ENCODE peak calls at places on chromosomes 4 and X, in ten cellular contexts. G is A172; T is RPMI8226; S is stimulated activated naive CD8-positive, alpha-beta T cell treated with anti-CD3 and anti-CD28 coated beads, Interleukin-15, Interleukin-2, amounts not matched to agents 100 U/mL and 50 U/mL, for 24 hours; Z is glutamatergic neuron; R is heart right ventricle; M is AG09309; F is GM03348; L is CD8-positive, alpha-beta memory T cell; I is tibial nerve. P is an unnamed sample.
A peak's percentile ranks its signal among the peaks of the same experiment; 100 is the strongest.

GRCh38 chr4:134201216-134202098 is at the start of gene PABPC4L:
- DNase-seq in G (peak; percentile 68), T (no peak), S (no peak), Z (peak; percentile 32), R (peak; percentile 36), M (no peak), F (peak; percentile 41), L (no peak), I (peak; percentile 9), P (no peak)

GRCh38 chr4:8248091-8248490 is 21.5 kb upstream of the HTRA3 start:
- DNase-seq in G (no peak), T (no peak), S (no peak), Z (no peak), R (no peak), M (no peak), F (no peak), L (no peak), I (no peak), P (no peak)

GRCh38 chrX:121161501-121161933 is 114.1 kb downstream of the GLUD2 start:
- DNase-seq in G (no peak), T (no peak), S (no peak), Z (no peak), R (no peak), M (no peak), F (no peak), L (no peak), I (no peak), P (no peak)

GRCh38 chr4:82201303-82201702 is 172.5 kb downstream of the HNRNPD start:
- DNase-seq in G (no peak), T (no peak), S (no peak), Z (no peak), R (no peak), M (no peak), F (no peak), L (no peak), I (no peak), P (no peak)

GRCh38 chr4:139625487-139625886 is 40.1 kb upstream of the MGST2 start:
- DNase-seq in G (no peak), T (no peak), S (no peak), Z (no peak), R (peak; percentile 22), M (no peak), F (no peak), L (no peak), I (no peak), P (no peak)

GRCh38 chr4:87005690-87006461 is 71.1 kb downstream of the AFF1 start:
- DNase-seq in G (no peak), T (peak; percentile 63), S (peak; percentile 39), Z (no peak), R (no peak), M (no peak), F (peak; percentile 15), L (peak; percentile 26), I (no peak), P (no peak)

GRCh38 chr4:18202510-18202909 is 181.0 kb upstream of the LCORL start:
- DNase-seq in G (no peak), T (no peak), S (no peak), Z (no peak), R (no peak), M (no peak), F (no peak), L (no peak), I (no peak), P (no peak)

GRCh38 chr4:184807797-184808718 is 17.7 kb downstream of the ACSL1 start:
- DNase-seq in G (peak; percentile 51), T (no peak), S (no peak), Z (no peak), R (no peak), M (no peak), F (no peak), L (no peak), I (no peak), P (no peak)

GRCh38 chrX:105880491-105880890 is 58.2 kb downstream of the NRK start:
- DNase-seq in G (no peak), T (no peak), S (no peak), Z (no peak), R (no peak), M (no peak), F (no peak), L (no peak), I (no peak), P (no peak)

GRCh38 chrX:24124227-24124799 is 25.2 kb upstream of the ZFX start:
- DNase-seq in G (no peak), T (no peak), S (no peak), Z (no peak), R (no peak), M (no peak), F (no peak), L (no peak), I (no peak), P (no peak)

GRCh38 chr4:121226362-121226761 is 62.2 kb upstream of the TNIP3 start:
- DNase-seq in G (no peak), T (no peak), S (no peak), Z (no peak), R (no peak), M (no peak), F (no peak), L (no peak), I (no peak), P (no peak)

GRCh38 chr4:40601641-40602040 is 28.0 kb downstream of the RBM47 start:
- DNase-seq in G (no peak), T (no peak), S (no peak), Z (no peak), R (no peak), M (no peak), F (no peak), L (no peak), I (no peak), P (no peak)

GRCh38 chrX:44343412-44343942 is at the start of gene EFHC2:
- DNase-seq in G (no peak), T (peak; percentile 4), S (peak; percentile 52), Z (peak; percentile 15), R (peak; percentile 60), M (no peak), F (peak; percentile 45), L (peak; percentile 65), I (peak; percentile 9), P (no peak)

GRCh38 chr4:73897380-73898136 is 28.4 kb downstream of the CXCL1 start:
- DNase-seq in G (no peak), T (no peak), S (no peak), Z (no peak), R (no peak), M (peak; percentile 81), F (peak; percentile 66), L (no peak), I (no peak), P (no peak)

GRCh38 chrX:132068405-132068804 is 45.3 kb downstream of the STK26 start:
- DNase-seq in G (no peak), T (no peak), S (no peak), Z (no peak), R (no peak), M (no peak), F (no peak), L (no peak), I (no peak), P (no peak)

GRCh38 chrX:50818986-50819385 is 5.0 kb upstream of the SHROOM4 start:
- DNase-seq in G (no peak), T (no peak), S (no peak), Z (no peak), R (no peak), M (no peak), F (no peak), L (no peak), I (no peak), P (no peak)

GRCh38 chrX:86946569-86946968 is 571.0 kb upstream of the KLHL4 start:
- DNase-seq in G (peak; percentile 0), T (peak; percentile 23), S (peak; percentile 2), Z (no peak), R (no peak), M (no peak), F (peak; percentile 1), L (no peak), I (no peak), P (no peak)

GRCh38 chr4:116180056-116180690 is 905.2 kb downstream of the TRAM1L1 start:
- DNase-seq in G (peak; percentile 4), T (no peak), S (no peak), Z (no peak), R (no peak), M (no peak), F (peak; percentile 4), L (no peak), I (no peak), P (no peak)

GRCh38 chrX:47384502-47384901 is 14.1 kb downstream of the ZNF157 start:
- DNase-seq in G (peak; percentile 51), T (peak; percentile 72), S (peak; percentile 63), Z (peak; percentile 52), R (peak; percentile 10), M (peak; percentile 7), F (peak; percentile 53), L (peak; percentile 70), I (peak; percentile 71), P (no peak)

GRCh38 chr4:86924805-86925204 is 10.0 kb upstream of the AFF1 start:
- DNase-seq in G (peak; percentile 84), T (no peak), S (no peak), Z (no peak), R (no peak), M (no peak), F (peak; percentile 31), L (no peak), I (no peak), P (no peak)

GRCh38 chr4:150389896-150390530 is 191.9 kb upstream of the MAB21L2 start:
- DNase-seq in G (no peak), T (no peak), S (no peak), Z (no peak), R (no peak), M (no peak), F (no peak), L (no peak), I (no peak), P (no peak)

GRCh38 chrX:15579778-15580747 is 20.7 kb downstream of the ACE2 start:
- DNase-seq in G (no peak), T (no peak), S (no peak), Z (no peak), R (peak; percentile 31), M (no peak), F (no peak), L (no peak), I (no peak), P (no peak)

GRCh38 chr4:164807611-164808010 is 53.7 kb downstream of the SMIM31 start:
- DNase-seq in G (peak; percentile 66), T (no peak), S (no peak), Z (no peak), R (no peak), M (no peak), F (no peak), L (no peak), I (no peak), P (no peak)

GRCh38 chr4:53089940-53090729 is 228.0 kb downstream of the RASL11B start:
- DNase-seq in G (no peak), T (no peak), S (no peak), Z (no peak), R (no peak), M (peak; percentile 24), F (peak; percentile 36), L (no peak), I (no peak), P (no peak)

GRCh38 chr4:38581708-38582107 is 82.3 kb upstream of the KLF3 start:
- DNase-seq in G (no peak), T (peak; percentile 50), S (no peak), Z (no peak), R (no peak), M (no peak), F (no peak), L (no peak), I (no peak), P (no peak)

GRCh38 chrX:39507034-39507433 is 590.7 kb downstream of the BCOR start:
- DNase-seq in G (no peak), T (no peak), S (no peak), Z (peak; percentile 17), R (no peak), M (no peak), F (no peak), L (no peak), I (no peak), P (no peak)

GRCh38 chrX:71100581-71101505 is 5.2 kb downstream of the FOXO4 start:
- DNase-seq in G (no peak), T (no peak), S (no peak), Z (no peak), R (no peak), M (no peak), F (no peak), L (peak; percentile 44), I (no peak), P (no peak)

GRCh38 chrX:140163376-140164159 is 198.2 kb upstream of the CXorf66 start:
- DNase-seq in G (no peak), T (no peak), S (no peak), Z (no peak), R (no peak), M (no peak), F (peak; percentile 11), L (no peak), I (no peak), P (no peak)

P was measured in BJ.